ENCODE peak calls at places on chromosomes 3 and 15, in four cellular contexts. O is ELR; T is stimulated activated CD4-positive, alpha-beta T cell treated with anti-CD3 and anti-CD28 coated beads, Interleukin-2, amount 100 ng/mL, for 48 hours; Y is left colon. S is an unnamed sample.

GRCh38 chr3:72847282-72847681 is 963 bp downstream of the SHQ1 start:
- DNase-seq in Y (no peak), T (no peak), O (peak; percentile 1), S (no peak)

GRCh38 chr3:187706966-187707365 is 4.6 kb upstream of the RTP2 start:
- DNase-seq in Y (peak; percentile 27), T (no peak), O (no peak), S (no peak)

GRCh38 chr15:77031376-77032050 is 36.6 kb downstream of the PSTPIP1 start:
- DNase-seq in O (peak; percentile 43), Y (peak; percentile 41), T (no peak), S (peak; percentile 74)

GRCh38 chr3:125406070-125406469 is 30.9 kb upstream of the ZNF148 start:
- DNase-seq in O (no peak), T (no peak), Y (no peak), S (no peak)

GRCh38 chr15:88776646-88777045 is 26.6 kb upstream of the ACAN start:
- DNase-seq in O (no peak), T (no peak), Y (no peak), S (no peak)

GRCh38 chr15:64877435-64877834 is 34.3 kb upstream of the ANKDD1A start:
- DNase-seq in Y (peak; percentile 48), T (no peak), O (no peak), S (peak; percentile 58)

GRCh38 chr15:70200511-70200991 is 102.8 kb upstream of the TLE3 start:
- DNase-seq in T (no peak), Y (no peak), O (no peak), S (no peak)

GRCh38 chr15:38894260-38894948 is 329.8 kb upstream of the RASGRP1 start:
- DNase-seq in Y (no peak), O (peak; percentile 93), T (no peak), S (peak; percentile 92)

GRCh38 chr15:37995461-37996347 is 61.3 kb downstream of the TMCO5A start:
- DNase-seq in O (peak; percentile 79), T (no peak), Y (no peak), S (peak; percentile 74)

GRCh38 chr3:48135773-48136495 is 52.3 kb downstream of the CDC25A start:
- DNase-seq in O (peak; percentile 41), T (no peak), Y (no peak), S (no peak)

GRCh38 chr3:10693457-10693856 is 122.6 kb upstream of the SLC6A11 start:
- DNase-seq in Y (no peak), O (peak; percentile 16), T (no peak), S (peak; percentile 9)

GRCh38 chr3:36461588-36461987 is 81.3 kb downstream of the STAC start:
- DNase-seq in O (peak; percentile 15), Y (no peak), T (no peak), S (peak; percentile 17)

GRCh38 chr3:60746043-60746638 is 505.1 kb downstream of the FHIT start:
- DNase-seq in T (no peak), O (no peak), Y (no peak), S (no peak)

GRCh38 chr15:60842694-60843093 is 363.8 kb upstream of the ICE2 start:
- DNase-seq in T (no peak), Y (no peak), O (no peak), S (no peak)

GRCh38 chr15:67405208-67406191 is 115.4 kb upstream of the C15orf61 start:
- DNase-seq in Y (no peak), T (no peak), O (peak; percentile 60), S (peak; percentile 88)

GRCh38 chr3:46943237-46944187 is 33.0 kb downstream of the CCDC12 start:
- DNase-seq in T (no peak), Y (peak; percentile 61), O (peak; percentile 30), S (no peak)

GRCh38 chr3:120341658-120342346 is 7.4 kb downstream of the LRRC58 start:
- DNase-seq in T (no peak), Y (no peak), O (no peak), S (no peak)

GRCh38 chr15:48143856-48144255 is 23.1 kb downstream of the SLC24A5 start:
- DNase-seq in T (no peak), O (peak; percentile 47), Y (no peak), S (peak; percentile 8)

GRCh38 chr3:61974662-61975061 is 398.7 kb downstream of the FEZF2 start:
- DNase-seq in O (no peak), T (no peak), Y (no peak), S (no peak)

GRCh38 chr15:84982301-84982920 is 755 bp downstream of the PDE8A start:
- DNase-seq in O (peak; percentile 60), T (peak; percentile 40), Y (peak; percentile 72), S (no peak)

GRCh38 chr15:91530951-91531582 is 322.4 kb upstream of the SLCO3A1 start:
- DNase-seq in Y (no peak), O (no peak), T (no peak), S (no peak)

GRCh38 chr3:112546216-112546759 is 15.5 kb downstream of the ATG3 start:
- DNase-seq in T (no peak), Y (no peak), O (peak; percentile 63), S (no peak)

GRCh38 chr3:194945508-194945907 is 259.8 kb downstream of the FAM43A start:
- DNase-seq in O (no peak), Y (no peak), T (no peak), S (no peak)

GRCh38 chr3:63364909-63365308 is 86.8 kb downstream of the SYNPR start:
- DNase-seq in O (peak; percentile 15), Y (no peak), T (no peak), S (no peak)

GRCh38 chr3:10234526-10235230 is 13.6 kb upstream of the TATDN2 start:
- DNase-seq in O (no peak), T (no peak), Y (no peak), S (no peak)

GRCh38 chr3:121989943-121990342 is 32.1 kb downstream of the ILDR1 start:
- DNase-seq in O (no peak), Y (no peak), T (no peak), S (no peak)

GRCh38 chr3:52052831-52053306 is 3.5 kb downstream of the DUSP7 start:
- DNase-seq in O (peak; percentile 90), Y (peak; percentile 85), T (peak; percentile 28), S (peak; percentile 75)

GRCh38 chr3:25594007-25594502 is 70.7 kb downstream of the TOP2B start:
- DNase-seq in T (no peak), O (peak; percentile 87), Y (no peak), S (peak; percentile 76)

S was measured in LHCN-M2.